ENCODE peak calls at places on chromosomes 5 and 9, in six cellular contexts. N is astrocyte of the spinal cord, X is lower leg skin, T is spleen, F is DND-41, L is heart left ventricle. K is an unnamed sample.

GRCh38 chr5:143016777-143017374 is 246.7 kb downstream of the ARHGAP26 start:
- DNase-seq in N (peak; percentile 71), X (no peak), T (no peak), F (no peak), L (no peak), K (no peak)

GRCh38 chr5:61352612-61353156 is 20.6 kb downstream of the ZSWIM6 start:
- DNase-seq in N (no peak), X (no peak), T (no peak), F (no peak), L (no peak), K (no peak)

GRCh38 chr5:37396352-37396751 is 17.2 kb downstream of the WDR70 start:
- DNase-seq in N (no peak), X (no peak), T (no peak), F (no peak), L (no peak), K (no peak)

GRCh38 chr5:57598756-57599155 is 116.1 kb upstream of the ACTBL2 start:
- DNase-seq in N (peak; percentile 78), X (no peak), T (no peak), F (no peak), L (no peak), K (no peak)

GRCh38 chr9:124286292-124286931 is 28.7 kb downstream of the NEK6 start:
- DNase-seq in N (peak; percentile 89), X (no peak), T (no peak), F (no peak), L (peak; percentile 60), K (peak; percentile 62)

GRCh38 chr5:143065996-143066522 is 295.9 kb downstream of the ARHGAP26 start:
- DNase-seq in N (no peak), X (no peak), T (no peak), F (no peak), L (no peak), K (no peak)

GRCh38 chr9:76227165-76227564 is 167.1 kb downstream of the RFK start:
- DNase-seq in N (no peak), X (no peak), T (no peak), F (no peak), L (no peak), K (no peak)

GRCh38 chr5:169873642-169874041 is 106.7 kb downstream of the INSYN2B start:
- DNase-seq in N (peak; percentile 88), X (no peak), T (no peak), F (no peak), L (no peak), K (no peak)

GRCh38 chr5:1743769-1744085 is 55.9 kb downstream of the MRPL36 start:
- DNase-seq in N (no peak), X (peak; percentile 65), T (peak; percentile 31), F (no peak), L (peak; percentile 34), K (no peak)

GRCh38 chr5:83721878-83722779 is 1.5 kb upstream of the HAPLN1 start:
- DNase-seq in N (peak; percentile 88), X (peak; percentile 88), T (peak; percentile 72), F (no peak), L (peak; percentile 75), K (no peak)

GRCh38 chr5:132416306-132417009 is 46.9 kb downstream of the SLC22A5 start:
- DNase-seq in N (no peak), X (no peak), T (no peak), F (no peak), L (no peak), K (no peak)

GRCh38 chr5:132413567-132413966 is 44.1 kb downstream of the SLC22A5 start:
- DNase-seq in N (no peak), X (no peak), T (no peak), F (no peak), L (no peak), K (no peak)

GRCh38 chr5:132417461-132417860 is 48.0 kb downstream of the SLC22A5 start:
- DNase-seq in N (no peak), X (no peak), T (no peak), F (no peak), L (no peak), K (no peak)

GRCh38 chr5:132417010-132417439 is 47.5 kb downstream of the SLC22A5 start:
- DNase-seq in N (no peak), X (no peak), T (peak; percentile 77), F (no peak), L (peak; percentile 73), K (no peak)

GRCh38 chr5:132414634-132415377 is 45.3 kb downstream of the SLC22A5 start:
- DNase-seq in N (peak; percentile 68), X (no peak), T (no peak), F (no peak), L (no peak), K (no peak)
- H3K4me3 ChIP-seq in N (no peak overlapping the region), X (no peak overlapping the region), T (no peak overlapping the region), F (peak overlapping the region; percentile 83), L (no peak overlapping the region), K (peak overlapping the region; percentile 17)

DNA sequence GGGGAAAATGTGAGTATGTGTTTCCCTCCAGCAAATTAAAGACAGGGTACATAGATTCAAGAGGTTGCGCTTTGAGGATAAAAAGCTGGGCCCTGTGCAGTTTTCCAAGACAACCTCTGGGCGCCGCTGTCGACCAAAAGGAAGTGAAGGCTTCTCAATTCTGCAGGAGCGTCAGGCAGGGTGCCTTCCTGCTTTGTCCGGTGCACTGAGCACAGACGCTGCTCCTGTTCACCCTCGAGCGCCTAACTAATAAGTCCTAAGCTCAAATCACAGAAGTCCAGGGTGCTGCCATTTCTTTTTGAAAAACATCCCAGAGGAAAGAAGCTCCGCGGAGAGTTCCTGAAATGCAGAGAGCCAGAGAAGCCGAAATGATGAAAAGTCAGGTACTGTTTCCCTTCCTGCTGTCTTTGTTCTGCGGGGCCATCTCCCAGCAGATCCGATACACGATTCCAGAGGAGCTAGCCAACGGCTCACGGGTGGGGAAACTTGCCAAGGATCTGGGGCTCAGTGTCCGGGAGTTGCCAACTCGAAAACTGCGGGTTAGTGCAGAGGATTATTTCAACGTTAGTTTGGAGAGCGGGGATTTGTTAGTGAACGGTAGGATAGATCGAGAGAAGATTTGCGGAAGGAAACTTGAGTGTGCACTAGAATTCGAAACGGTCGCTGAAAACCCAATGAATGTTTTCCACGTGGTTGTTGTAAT is at the start of gene PCDHGB1:
- DNase-seq in N (peak; percentile 53), X (peak; percentile 82), T (no peak), F (no peak), L (no peak), K (peak; percentile 55)
- TF ChIP-seq CTCF in N (peak; percentile 57), X (no peak), T (no peak), F (peak; percentile 17), L (peak; percentile 31), K (peak; percentile 79)

GRCh38 chr5:68122929-68123328 is 92.6 kb upstream of the PIK3R1 start:
- DNase-seq in N (no peak), X (no peak), T (no peak), F (no peak), L (no peak), K (no peak)
- H3K4me3 ChIP-seq in N (no peak overlapping the region), X (no peak overlapping the region), T (no peak overlapping the region), F (peak overlapping the region; percentile 55), L (no peak overlapping the region), K (no peak overlapping the region)

DNA sequence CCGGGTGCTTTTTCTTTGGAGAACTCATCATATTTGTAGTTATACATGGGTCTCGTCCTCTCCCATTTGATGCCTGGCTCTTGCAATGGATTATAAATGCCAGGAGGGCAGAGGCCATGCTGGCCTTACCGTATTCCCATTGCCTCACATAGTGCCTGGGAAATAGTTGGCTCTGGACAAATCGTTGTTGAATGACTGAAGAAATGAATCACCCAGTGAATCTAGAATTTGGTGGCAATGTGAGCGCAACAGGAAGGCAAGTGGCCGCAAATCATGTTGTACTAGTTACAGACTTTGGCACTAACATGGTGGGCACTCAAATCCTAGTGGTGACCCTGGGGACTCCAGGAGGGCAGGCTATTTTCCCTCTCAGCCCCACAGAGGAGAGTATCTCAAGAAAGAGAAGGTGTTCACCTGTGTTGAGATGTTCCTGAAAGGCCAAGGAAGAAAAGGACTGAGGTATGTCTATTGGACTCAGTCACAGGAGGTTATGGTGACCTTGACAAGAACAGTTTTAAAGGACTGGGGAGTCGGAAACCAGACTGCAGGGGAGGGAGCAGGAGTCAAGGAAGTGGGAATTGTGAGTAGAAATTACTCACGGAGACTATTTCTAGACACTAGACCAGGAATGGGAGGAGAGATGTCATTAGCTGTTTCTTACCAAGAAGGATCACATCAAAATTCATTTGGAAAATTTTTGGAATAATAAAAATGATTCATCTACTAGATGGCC is 61.7 kb upstream of the COL15A1 start:
- DNase-seq in N (no peak), X (peak; percentile 31), T (no peak), F (no peak), L (no peak), K (no peak)
- TF ChIP-seq CTCF in N (no peak), X (no peak), T (no peak), F (no peak), L (no peak), K (no peak)

DNA sequence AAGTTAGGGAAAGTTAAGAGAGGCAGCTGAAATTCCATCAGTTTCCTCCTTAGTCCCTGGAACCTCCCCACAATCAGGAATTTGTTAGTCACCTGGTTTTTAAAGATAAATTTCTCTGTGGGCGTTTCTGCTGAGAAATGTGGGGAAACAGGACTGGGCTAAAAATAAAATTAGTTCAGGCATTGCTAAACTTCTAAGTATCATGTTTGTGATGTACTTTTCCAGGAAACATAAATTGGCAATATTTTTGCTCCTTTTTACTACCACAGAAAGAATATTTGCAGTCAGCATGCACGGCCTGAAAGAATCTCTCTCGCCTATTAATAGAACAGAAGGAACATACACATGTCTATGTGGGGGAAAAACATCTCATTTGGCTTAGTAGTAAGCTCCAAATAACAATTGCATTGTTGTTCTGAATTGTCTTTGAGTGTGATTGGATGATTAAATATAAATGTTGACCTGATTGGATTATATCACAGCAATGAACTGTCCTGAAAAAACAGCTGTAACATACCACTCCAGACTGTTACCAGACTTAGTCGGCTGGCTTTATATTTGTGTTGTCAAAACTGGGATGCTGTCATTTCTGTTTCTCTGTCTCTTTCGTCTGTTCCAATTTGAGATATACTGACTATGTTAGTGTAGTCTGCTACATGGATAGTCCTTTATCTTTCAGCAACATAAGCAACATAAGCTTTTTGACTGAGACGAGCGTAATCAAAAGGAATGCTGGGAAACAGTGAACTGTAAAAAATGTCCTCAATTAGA is 12.9 kb downstream of the TJP2 start:
- DNase-seq in N (no peak), X (no peak), T (no peak), F (no peak), L (no peak), K (no peak)
- H3K4me3 ChIP-seq in N (no peak overlapping the region), X (no peak overlapping the region), T (no peak overlapping the region), F (no peak overlapping the region), L (no peak overlapping the region), K (no peak overlapping the region)

DNA sequence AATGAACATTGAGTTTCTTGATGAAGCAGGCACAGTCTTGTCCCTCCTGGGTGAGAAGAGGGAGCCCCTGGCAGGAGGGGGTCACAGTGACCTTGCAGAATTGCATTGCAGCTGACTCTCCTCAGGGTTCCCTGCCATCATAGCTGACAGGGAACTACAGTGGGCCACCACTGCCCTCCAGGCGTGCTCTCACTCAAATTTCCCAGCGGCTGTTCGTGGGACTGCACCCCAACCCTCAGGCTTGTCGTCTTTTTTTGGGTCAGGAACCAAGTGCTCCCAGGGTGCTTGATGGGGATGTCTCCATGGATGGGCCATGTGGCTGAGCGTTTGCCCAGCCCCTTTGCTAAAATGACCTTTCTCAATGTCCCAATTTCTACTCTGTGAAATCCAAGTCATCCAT is 215.8 kb downstream of the MELK start:
- DNase-seq in N (no peak), X (no peak), T (no peak), F (no peak), L (no peak), K (no peak)
- TF ChIP-seq CTCF in N (peak; percentile 38), X (no peak), T (peak; percentile 17), F (no peak), L (no peak), K (peak; percentile 71)

DNA sequence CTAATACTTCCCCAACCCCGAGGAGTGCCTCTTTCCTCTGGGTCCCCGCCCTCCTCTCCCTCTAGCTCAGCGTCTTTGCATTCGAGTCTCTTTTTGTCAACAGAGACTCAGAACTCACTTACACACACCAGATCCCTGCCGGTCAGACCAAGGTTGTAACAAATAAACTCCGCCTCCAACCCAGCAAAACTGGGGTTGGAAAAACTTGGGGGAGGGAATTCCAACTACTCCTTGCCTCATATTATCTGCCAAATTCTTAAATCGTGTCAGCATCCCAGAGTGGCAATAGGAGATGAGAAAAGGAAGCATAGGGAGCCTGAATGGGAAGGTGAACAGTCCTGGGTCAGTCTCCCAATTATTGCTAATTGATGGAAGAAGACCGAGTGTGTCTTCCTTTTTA is at the start of gene HTR1A:
- DNase-seq in N (no peak), X (no peak), T (no peak), F (no peak), L (no peak), K (no peak)
- H3K4me3 ChIP-seq in N (no peak within 1 kb of the TSS), X (no peak within 1 kb of the TSS), T (no peak within 1 kb of the TSS), F (no peak within 1 kb of the TSS), L (no peak within 1 kb of the TSS), K (no peak within 1 kb of the TSS)